ENCODE peak calls at places on chromosomes 6 and 20, in six cellular contexts. T, K, S, Z, E and G are unnamed samples.
A peak's percentile ranks its signal among the peaks of the same experiment; 100 is the strongest.

GRCh38 chr6:46090115-46091079 is 39.4 kb upstream of the ENPP4 start:
- DNase-seq in E (peak; percentile 70), K (peak; percentile 46), T (peak; percentile 26), Z (peak; percentile 67), S (peak; percentile 72), G (peak; percentile 44)

GRCh38 chr6:12844284-12845223 is 128.0 kb downstream of the PHACTR1 start:
- DNase-seq in T (no peak), Z (no peak), S (peak; percentile 16), E (no peak), K (peak; percentile 40), G (no peak)

GRCh38 chr6:12345694-12346058 is 55.5 kb downstream of the EDN1 start:
- DNase-seq in S (no peak), T (no peak), E (no peak), Z (no peak), K (no peak), G (no peak)

GRCh38 chr6:148885920-148886845 is 139.4 kb downstream of the UST start:
- DNase-seq in Z (no peak), S (no peak), E (no peak), T (no peak), K (no peak), G (no peak)

GRCh38 chr20:64146301-64146935 is 17.8 kb upstream of the MYT1 start:
- DNase-seq in S (no peak), T (no peak), E (peak; percentile 51), K (no peak), Z (no peak), G (no peak)

GRCh38 chr6:53831956-53832660 is 37.3 kb downstream of the LRRC1 start:
- DNase-seq in K (no peak), E (no peak), S (peak; percentile 33), Z (no peak), T (no peak), G (no peak)

GRCh38 chr6:42821846-42822245 is 40.0 kb downstream of the BICRAL start:
- DNase-seq in T (no peak), E (no peak), S (no peak), Z (no peak), K (no peak), G (no peak)

GRCh38 chr20:62617711-62618483 is 24.4 kb upstream of the SLCO4A1 start:
- DNase-seq in S (no peak), K (no peak), Z (no peak), T (no peak), E (peak; percentile 79), G (peak; percentile 61)

GRCh38 chr6:154404791-154405400 is 48.3 kb upstream of the IPCEF1 start:
- DNase-seq in Z (no peak), T (no peak), E (no peak), K (no peak), S (no peak), G (no peak)

GRCh38 chr6:164005312-164005711 is 590.8 kb downstream of the QKI start:
- DNase-seq in T (no peak), E (no peak), Z (no peak), K (no peak), S (no peak), G (no peak)

GRCh38 chr20:35604444-35604750 is 11.2 kb upstream of the SPAG4 start:
- DNase-seq in E (peak; percentile 65), K (no peak), T (no peak), S (no peak), Z (no peak), G (no peak)